ENCODE peak calls at places on chromosomes 16 and 17, in four cellular contexts. R is T-cell, P is thoracic aorta, O is breast epithelium. H is an unnamed sample.

GRCh38 chr16:66014221-66014620 is 352.3 kb upstream of the CDH5 start:
- DNase-seq in P (no peak), O (no peak), R (no peak), H (no peak)

GRCh38 chr17:35875439-35876139 is 4.6 kb downstream of the CCL5 start:
- DNase-seq in R (no peak), O (no peak), P (no peak), H (no peak)

GRCh38 chr17:70230883-70231282 is 61.6 kb downstream of the KCNJ2 start:
- DNase-seq in R (no peak), P (no peak), O (no peak), H (no peak)

GRCh38 chr16:35249051-35249450 is 1789.6 kb downstream of the TP53TG3F start:
- DNase-seq in P (no peak), O (no peak), R (no peak), H (no peak)

GRCh38 chr16:30488764-30489595 is 16.4 kb downstream of the ITGAL start:
- DNase-seq in R (no peak), P (no peak), O (no peak), H (no peak)

GRCh38 chr17:66203274-66204015 is 11.5 kb upstream of the CEP112 start:
- DNase-seq in O (no peak), R (no peak), P (no peak), H (no peak)

GRCh38 chr16:53415504-53415903 is 18.8 kb upstream of the RBL2 start:
- DNase-seq in R (no peak), O (no peak), P (no peak), H (no peak)

GRCh38 chr17:28405632-28406477 is at the start of gene SLC46A1:
- DNase-seq in O (no peak), P (no peak), R (peak), H (no peak)

GRCh38 chr16:69077251-69077650 is 28.2 kb upstream of the HAS3 start:
- DNase-seq in R (no peak), O (no peak), P (no peak), H (peak)

GRCh38 chr16:2022723-2023097 is 3.1 kb downstream of the NPW start:
- DNase-seq in O (no peak), P (no peak), R (no peak), H (no peak)

GRCh38 chr17:28534740-28535375 is 17.6 kb downstream of the UNC119 start:
- DNase-seq in O (no peak), R (no peak), P (no peak), H (no peak)

GRCh38 chr16:86669937-86670772 is 91.8 kb downstream of the FOXL1 start:
- DNase-seq in O (no peak), R (no peak), P (no peak), H (no peak)

GRCh38 chr17:68054296-68054900 is 18.9 kb downstream of the KPNA2 start:
- DNase-seq in R (no peak), P (no peak), O (no peak), H (no peak)

GRCh38 chr17:76710863-76711611 is at the start of gene MXRA7:
- DNase-seq in P (no peak), O (no peak), R (peak), H (no peak)

GRCh38 chr16:66391726-66392670 is 25.5 kb downstream of the CDH5 start:
- DNase-seq in O (no peak), P (no peak), R (no peak), H (no peak)

GRCh38 chr17:19978206-19978802 is 676 bp upstream of the AKAP10 start:
- DNase-seq in P (no peak), O (no peak), R (peak), H (no peak)

GRCh38 chr17:13888043-13888442 is 181.3 kb upstream of the COX10 start:
- DNase-seq in O (no peak), P (no peak), R (no peak), H (no peak)

GRCh38 chr16:19666451-19666850 is 51.6 kb downstream of the KNOP1 start:
- DNase-seq in P (no peak), O (no peak), R (no peak), H (no peak)